ENCODE peak calls at places on chromosomes 4 and X, in six cellular contexts. One of them, this sample, is unnamed.

GRCh38 chrX:96764864-96765263 is 80.2 kb downstream of the DIAPH2 start:
- DNase-seq in HCT116: no peak
- DNase-seq in fibroblast of villous mesenchyme: no peak
- DNase-seq in cardiac fibroblast: no peak
- DNase-seq in fibroblast of lung: no peak
- DNase-seq in HepG2: no peak
- DNase-seq in this sample: no peak

GRCh38 chr4:105112274-105112673 is 34.4 kb upstream of the TET2 start:
- DNase-seq in HepG2: no peak
- DNase-seq in HCT116: no peak
- DNase-seq in cardiac fibroblast: no peak
- DNase-seq in fibroblast of villous mesenchyme: no peak
- DNase-seq in fibroblast of lung: peak
- DNase-seq in this sample: peak

GRCh38 chrX:11137543-11138139 is 26.5 kb downstream of the HCCS start:
- DNase-seq in HCT116: peak
- DNase-seq in fibroblast of villous mesenchyme: peak
- DNase-seq in fibroblast of lung: peak
- DNase-seq in cardiac fibroblast: peak
- DNase-seq in HepG2: peak
- DNase-seq in this sample: no peak

GRCh38 chrX:15072880-15073279 is 197.0 kb downstream of the ASB9 start:
- DNase-seq in fibroblast of villous mesenchyme: no peak
- DNase-seq in fibroblast of lung: no peak
- DNase-seq in HepG2: no peak
- DNase-seq in cardiac fibroblast: no peak
- DNase-seq in HCT116: no peak
- DNase-seq in this sample: no peak

GRCh38 chr4:119656986-119657635 is 28.5 kb upstream of the PDE5A start:
- DNase-seq in HCT116: peak
- DNase-seq in fibroblast of villous mesenchyme: peak
- DNase-seq in cardiac fibroblast: peak
- DNase-seq in HepG2: no peak
- DNase-seq in fibroblast of lung: peak
- DNase-seq in this sample: peak

GRCh38 chr4:115121351-115122043 is 8.1 kb upstream of the NDST4 start:
- DNase-seq in fibroblast of lung: no peak
- DNase-seq in HCT116: no peak
- DNase-seq in fibroblast of villous mesenchyme: no peak
- DNase-seq in cardiac fibroblast: no peak
- DNase-seq in HepG2: no peak
- DNase-seq in this sample: no peak

GRCh38 chr4:150931796-150932195 is 83.3 kb downstream of the LRBA start:
- DNase-seq in cardiac fibroblast: no peak
- DNase-seq in HCT116: no peak
- DNase-seq in fibroblast of lung: no peak
- DNase-seq in fibroblast of villous mesenchyme: no peak
- DNase-seq in HepG2: no peak
- DNase-seq in this sample: no peak

GRCh38 chrX:13101439-13102139 is 57.2 kb upstream of the FAM9C start:
- DNase-seq in cardiac fibroblast: peak
- DNase-seq in HCT116: peak
- DNase-seq in fibroblast of lung: peak
- DNase-seq in fibroblast of villous mesenchyme: peak
- DNase-seq in HepG2: no peak
- DNase-seq in this sample: peak

GRCh38 chr4:7457201-7458065 is 22.7 kb upstream of the PSAPL1 start:
- DNase-seq in HCT116: no peak
- DNase-seq in fibroblast of lung: no peak
- DNase-seq in fibroblast of villous mesenchyme: no peak
- DNase-seq in cardiac fibroblast: no peak
- DNase-seq in HepG2: no peak
- DNase-seq in this sample: no peak

GRCh38 chr4:78299565-78299972 is 242.4 kb downstream of the FRAS1 start:
- DNase-seq in HCT116: no peak
- DNase-seq in fibroblast of villous mesenchyme: peak
- DNase-seq in cardiac fibroblast: no peak
- DNase-seq in fibroblast of lung: peak
- DNase-seq in HepG2: peak
- DNase-seq in this sample: no peak

GRCh38 chr4:19982556-19982955 is 269.1 kb upstream of the SLIT2 start:
- DNase-seq in HCT116: no peak
- DNase-seq in fibroblast of lung: peak
- DNase-seq in cardiac fibroblast: peak
- DNase-seq in HepG2: no peak
- DNase-seq in fibroblast of villous mesenchyme: peak
- DNase-seq in this sample: peak

GRCh38 chr4:147589586-147589985 is 27.6 kb upstream of the TMEM184C start:
- DNase-seq in fibroblast of lung: no peak
- DNase-seq in fibroblast of villous mesenchyme: no peak
- DNase-seq in HCT116: no peak
- DNase-seq in cardiac fibroblast: peak
- DNase-seq in HepG2: no peak
- DNase-seq in this sample: no peak

GRCh38 chr4:48699470-48699869 is 80.6 kb downstream of the FRYL start:
- DNase-seq in fibroblast of lung: peak
- DNase-seq in cardiac fibroblast: no peak
- DNase-seq in fibroblast of villous mesenchyme: peak
- DNase-seq in HCT116: peak
- DNase-seq in HepG2: peak
- DNase-seq in this sample: no peak

GRCh38 chr4:8401665-8402064 is 38.9 kb downstream of the ACOX3 start:
- DNase-seq in HepG2: no peak
- DNase-seq in HCT116: no peak
- DNase-seq in cardiac fibroblast: no peak
- DNase-seq in fibroblast of villous mesenchyme: no peak
- DNase-seq in fibroblast of lung: no peak
- DNase-seq in this sample: no peak

GRCh38 chrX:149074429-149074828 is 430.7 kb downstream of the IDS start:
- DNase-seq in cardiac fibroblast: peak
- DNase-seq in fibroblast of villous mesenchyme: peak
- DNase-seq in fibroblast of lung: peak
- DNase-seq in HCT116: no peak
- DNase-seq in HepG2: no peak
- DNase-seq in this sample: no peak

GRCh38 chr4:182826391-182826790 is 90.8 kb downstream of the DCTD start:
- DNase-seq in HCT116: no peak
- DNase-seq in cardiac fibroblast: no peak
- DNase-seq in fibroblast of villous mesenchyme: no peak
- DNase-seq in HepG2: no peak
- DNase-seq in fibroblast of lung: no peak
- DNase-seq in this sample: no peak

GRCh38 chr4:73729534-73730165 is 10.7 kb upstream of the CXCL8 start:
- DNase-seq in fibroblast of lung: peak
- DNase-seq in HCT116: peak
- DNase-seq in HepG2: peak
- DNase-seq in cardiac fibroblast: peak
- DNase-seq in fibroblast of villous mesenchyme: peak
- DNase-seq in this sample: peak

GRCh38 chrX:106949366-106949765 is 29.2 kb downstream of the CLDN2 start:
- DNase-seq in HCT116: no peak
- DNase-seq in HepG2: no peak
- DNase-seq in fibroblast of lung: no peak
- DNase-seq in fibroblast of villous mesenchyme: no peak
- DNase-seq in cardiac fibroblast: no peak
- DNase-seq in this sample: no peak

GRCh38 chr4:155529197-155529596 is 137.5 kb upstream of the GUCY1A1 start:
- DNase-seq in HCT116: no peak
- DNase-seq in HepG2: no peak
- DNase-seq in fibroblast of lung: peak
- DNase-seq in cardiac fibroblast: peak
- DNase-seq in fibroblast of villous mesenchyme: peak
- DNase-seq in this sample: no peak

GRCh38 chrX:85493821-85494220 is 114.4 kb upstream of the POF1B start:
- DNase-seq in fibroblast of lung: no peak
- DNase-seq in cardiac fibroblast: no peak
- DNase-seq in fibroblast of villous mesenchyme: no peak
- DNase-seq in HCT116: no peak
- DNase-seq in HepG2: no peak
- DNase-seq in this sample: no peak

GRCh38 chr4:123806057-123806456 is 409.5 kb downstream of the SPRY1 start:
- DNase-seq in cardiac fibroblast: no peak
- DNase-seq in HCT116: no peak
- DNase-seq in fibroblast of lung: no peak
- DNase-seq in fibroblast of villous mesenchyme: no peak
- DNase-seq in HepG2: no peak
- DNase-seq in this sample: no peak

GRCh38 chr4:168908859-168909390 is 101.1 kb downstream of the CBR4 start:
- DNase-seq in HepG2: no peak
- DNase-seq in fibroblast of lung: no peak
- DNase-seq in fibroblast of villous mesenchyme: no peak
- DNase-seq in cardiac fibroblast: peak
- DNase-seq in HCT116: no peak
- DNase-seq in this sample: no peak

GRCh38 chr4:139207247-139207646 is 30.2 kb upstream of the ELF2 start:
- DNase-seq in cardiac fibroblast: no peak
- DNase-seq in fibroblast of lung: no peak
- DNase-seq in fibroblast of villous mesenchyme: no peak
- DNase-seq in HepG2: no peak
- DNase-seq in HCT116: no peak
- DNase-seq in this sample: no peak

GRCh38 chr4:166064706-166065105 is 191.7 kb downstream of the TLL1 start:
- DNase-seq in HepG2: no peak
- DNase-seq in cardiac fibroblast: no peak
- DNase-seq in fibroblast of lung: no peak
- DNase-seq in fibroblast of villous mesenchyme: no peak
- DNase-seq in HCT116: no peak
- DNase-seq in this sample: peak

GRCh38 chr4:107740950-107741701 is 21.1 kb upstream of the PAPSS1 start:
- DNase-seq in fibroblast of lung: peak
- DNase-seq in fibroblast of villous mesenchyme: peak
- DNase-seq in HCT116: no peak
- DNase-seq in HepG2: no peak
- DNase-seq in cardiac fibroblast: peak
- DNase-seq in this sample: no peak

GRCh38 chr4:122798101-122798500 is 28.5 kb upstream of the FGF2 start:
- DNase-seq in HCT116: no peak
- DNase-seq in fibroblast of villous mesenchyme: peak
- DNase-seq in HepG2: peak
- DNase-seq in cardiac fibroblast: peak
- DNase-seq in fibroblast of lung: peak
- DNase-seq in this sample: no peak

GRCh38 chrX:37468111-37468739 is 103.2 kb upstream of the LANCL3 start:
- DNase-seq in HepG2: no peak
- DNase-seq in cardiac fibroblast: no peak
- DNase-seq in fibroblast of villous mesenchyme: peak
- DNase-seq in fibroblast of lung: no peak
- DNase-seq in HCT116: no peak
- DNase-seq in this sample: no peak

GRCh38 chrX:136794080-136794479 is 13.3 kb upstream of the ARHGEF6 start:
- DNase-seq in fibroblast of lung: no peak
- DNase-seq in HCT116: no peak
- DNase-seq in HepG2: no peak
- DNase-seq in cardiac fibroblast: no peak
- DNase-seq in fibroblast of villous mesenchyme: no peak
- DNase-seq in this sample: no peak

GRCh38 chr4:183448436-183448835 is 4.0 kb downstream of the CDKN2AIP start:
- DNase-seq in HCT116: no peak
- DNase-seq in fibroblast of lung: no peak
- DNase-seq in fibroblast of villous mesenchyme: peak
- DNase-seq in cardiac fibroblast: peak
- DNase-seq in HepG2: no peak
- DNase-seq in this sample: no peak

GRCh38 chrX:136468391-136469103 is 19.2 kb upstream of the BRS3 start:
- DNase-seq in fibroblast of lung: no peak
- DNase-seq in cardiac fibroblast: no peak
- DNase-seq in HCT116: no peak
- DNase-seq in fibroblast of villous mesenchyme: no peak
- DNase-seq in HepG2: no peak
- DNase-seq in this sample: no peak

GRCh38 chr4:72744103-72744725 is 175.2 kb upstream of the ADAMTS3 start:
- DNase-seq in HCT116: no peak
- DNase-seq in HepG2: no peak
- DNase-seq in cardiac fibroblast: no peak
- DNase-seq in fibroblast of lung: peak
- DNase-seq in fibroblast of villous mesenchyme: no peak
- DNase-seq in this sample: peak

GRCh38 chr4:14445882-14446281 is 556.4 kb upstream of the CPEB2 start:
- DNase-seq in HepG2: no peak
- DNase-seq in fibroblast of villous mesenchyme: no peak
- DNase-seq in cardiac fibroblast: peak
- DNase-seq in fibroblast of lung: no peak
- DNase-seq in HCT116: no peak
- DNase-seq in this sample: no peak

GRCh38 chr4:4256799-4257198 is 8.8 kb upstream of the TMEM128 start:
- DNase-seq in fibroblast of villous mesenchyme: no peak
- DNase-seq in fibroblast of lung: no peak
- DNase-seq in cardiac fibroblast: peak
- DNase-seq in HCT116: no peak
- DNase-seq in HepG2: no peak
- DNase-seq in this sample: no peak

GRCh38 chr4:4254666-4255065 is 6.6 kb upstream of the TMEM128 start:
- DNase-seq in cardiac fibroblast: no peak
- DNase-seq in fibroblast of lung: no peak
- DNase-seq in HCT116: no peak
- DNase-seq in HepG2: peak
- DNase-seq in fibroblast of villous mesenchyme: no peak
- DNase-seq in this sample: no peak

GRCh38 chr4:4259484-4260100 is 11.6 kb upstream of the TMEM128 start:
- DNase-seq in HepG2: peak
- DNase-seq in fibroblast of villous mesenchyme: no peak
- DNase-seq in fibroblast of lung: no peak
- DNase-seq in HCT116: no peak
- DNase-seq in cardiac fibroblast: no peak
- DNase-seq in this sample: no peak

GRCh38 chr4:4260185-4260751 is 12.2 kb upstream of the TMEM128 start:
- DNase-seq in HepG2: peak
- DNase-seq in HCT116: peak
- DNase-seq in fibroblast of lung: peak
- DNase-seq in fibroblast of villous mesenchyme: peak
- DNase-seq in cardiac fibroblast: peak
- DNase-seq in this sample: no peak
- H3K4me3 ChIP-seq in HepG2: peak
- H3K4me3 ChIP-seq in HCT116: no peak
- H3K4me3 ChIP-seq in fibroblast of lung: no peak
- H3K4me3 ChIP-seq in fibroblast of villous mesenchyme: no peak
- H3K4me3 ChIP-seq in cardiac fibroblast: no peak
- H3K4me3 ChIP-seq in this sample: no peak

GRCh38 chrX:49204017-49204416 is 4.0 kb upstream of the SYP start:
- DNase-seq in HCT116: no peak
- DNase-seq in HepG2: no peak
- DNase-seq in fibroblast of villous mesenchyme: no peak
- DNase-seq in fibroblast of lung: no peak
- DNase-seq in cardiac fibroblast: no peak
- DNase-seq in this sample: no peak
- TF ChIP-seq CTCF in HCT116: no peak
- TF ChIP-seq CTCF in HepG2: no peak
- TF ChIP-seq CTCF in fibroblast of villous mesenchyme: no peak
- TF ChIP-seq CTCF in fibroblast of lung: no peak
- TF ChIP-seq CTCF in cardiac fibroblast: no peak
- TF ChIP-seq CTCF in this sample: no peak

GRCh38 chr4:110477836-110478235 is 1.9 kb downstream of the ENPEP start:
- DNase-seq in HepG2: no peak
- DNase-seq in HCT116: no peak
- DNase-seq in fibroblast of lung: no peak
- DNase-seq in cardiac fibroblast: no peak
- DNase-seq in fibroblast of villous mesenchyme: no peak
- DNase-seq in this sample: no peak
- H3K4me3 ChIP-seq in HepG2: no peak
- H3K4me3 ChIP-seq in HCT116: no peak
- H3K4me3 ChIP-seq in fibroblast of lung: no peak
- H3K4me3 ChIP-seq in cardiac fibroblast: no peak
- H3K4me3 ChIP-seq in fibroblast of villous mesenchyme: no peak
- H3K4me3 ChIP-seq in this sample: no peak

GRCh38 chrX:21354725-21355124 is 19.5 kb upstream of the CNKSR2 start:
- DNase-seq in fibroblast of villous mesenchyme: no peak
- DNase-seq in HCT116: no peak
- DNase-seq in fibroblast of lung: no peak
- DNase-seq in HepG2: peak
- DNase-seq in cardiac fibroblast: no peak
- DNase-seq in this sample: no peak
- TF ChIP-seq CTCF in fibroblast of villous mesenchyme: peak
- TF ChIP-seq CTCF in HCT116: no peak
- TF ChIP-seq CTCF in fibroblast of lung: no peak
- TF ChIP-seq CTCF in HepG2: peak
- TF ChIP-seq CTCF in cardiac fibroblast: no peak
- TF ChIP-seq CTCF in this sample: no peak

This sample was measured in retinal pigment epithelial cell.